ENCODE peak calls at places on chromosomes 5 and 9, in seven cellular contexts. G, H, V, D, Z, O and P are unnamed samples.

GRCh38 chr5:175889910-175890684 is 18.7 kb downstream of the CPLX2 start:
- DNase-seq in G (no peak), H (no peak), V (no peak), D (no peak), Z (no peak), O (no peak), P (no peak)

GRCh38 chr9:70250221-70250620 is 8.6 kb upstream of the SMC5 start:
- DNase-seq in G (no peak), H (no peak), V (no peak), D (no peak), Z (no peak), O (no peak), P (no peak)

GRCh38 chr9:137907776-137908175 is 30.2 kb downstream of the CACNA1B start:
- DNase-seq in G (no peak), H (no peak), V (no peak), D (no peak), Z (no peak), O (no peak), P (no peak)

GRCh38 chr5:54894957-54895815 is 90.2 kb downstream of the ESM1 start:
- DNase-seq in G (no peak), H (no peak), V (no peak), D (no peak), Z (no peak), O (no peak), P (no peak)

GRCh38 chr9:86953181-86953580 is 5.9 kb upstream of the GAS1 start:
- DNase-seq in G (no peak), H (no peak), V (no peak), D (no peak), Z (no peak), O (no peak), P (no peak)

GRCh38 chr9:21591221-21592062 is 109.3 kb upstream of the IFNE start:
- DNase-seq in G (no peak), H (no peak), V (peak), D (peak), Z (peak), O (no peak), P (no peak)

GRCh38 chr9:130347931-130348330 is 82.4 kb downstream of the HMCN2 start:
- DNase-seq in G (no peak), H (no peak), V (no peak), D (no peak), Z (no peak), O (no peak), P (no peak)

GRCh38 chr5:147391781-147392180 is 118.1 kb downstream of the DPYSL3 start:
- DNase-seq in G (no peak), H (no peak), V (peak), D (no peak), Z (peak), O (no peak), P (no peak)

GRCh38 chr9:109652971-109653370 is 127.0 kb upstream of the PALM2AKAP2 start:
- DNase-seq in G (no peak), H (no peak), V (no peak), D (no peak), Z (peak), O (no peak), P (no peak)

GRCh38 chr5:154236-154635 is 37.1 kb upstream of the LRRC14B start:
- DNase-seq in G (no peak), H (no peak), V (no peak), D (no peak), Z (no peak), O (no peak), P (no peak)

GRCh38 chr9:34549407-34549732 is 26.6 kb upstream of the ENHO start:
- DNase-seq in G (no peak), H (no peak), V (no peak), D (no peak), Z (no peak), O (no peak), P (no peak)

GRCh38 chr9:91820949-91821880 is 128.8 kb downstream of the ROR2 start:
- DNase-seq in G (no peak), H (no peak), V (no peak), D (no peak), Z (no peak), O (no peak), P (no peak)

GRCh38 chr5:69261034-69261433 is 26.3 kb downstream of the CDK7 start:
- DNase-seq in G (no peak), H (no peak), V (no peak), D (no peak), Z (no peak), O (no peak), P (no peak)

GRCh38 chr5:169020102-169020501 is 280.8 kb downstream of the SLIT3 start:
- DNase-seq in G (no peak), H (no peak), V (no peak), D (no peak), Z (no peak), O (no peak), P (no peak)

GRCh38 chr5:39928709-39929108 is 503.9 kb upstream of the DAB2 start:
- DNase-seq in G (no peak), H (no peak), V (no peak), D (no peak), Z (no peak), O (no peak), P (no peak)

GRCh38 chr5:133644000-133644865 is 31.9 kb upstream of the FSTL4 start:
- DNase-seq in G (no peak), H (no peak), V (no peak), D (no peak), Z (no peak), O (no peak), P (no peak)

GRCh38 chr5:178515019-178515418 is 75.2 kb downstream of the COL23A1 start:
- DNase-seq in G (no peak), H (no peak), V (no peak), D (no peak), Z (no peak), O (no peak), P (no peak)

GRCh38 chr9:126689027-126689825 is 75.5 kb downstream of the LMX1B start:
- DNase-seq in G (no peak), H (no peak), V (no peak), D (no peak), Z (no peak), O (no peak), P (no peak)

GRCh38 chr9:34547960-34548603 is 25.3 kb upstream of the ENHO start:
- DNase-seq in G (no peak), H (no peak), V (peak), D (no peak), Z (peak), O (peak), P (no peak)

GRCh38 chr9:104774831-104775573 is 11.1 kb downstream of the NIPSNAP3B start:
- DNase-seq in G (no peak), H (no peak), V (no peak), D (no peak), Z (no peak), O (no peak), P (no peak)

GRCh38 chr9:83070257-83070656 is 7.3 kb upstream of the RASEF start:
- DNase-seq in G (no peak), H (no peak), V (no peak), D (no peak), Z (peak), O (no peak), P (no peak)

GRCh38 chr5:50744761-50745160 is 78.3 kb downstream of the PARP8 start:
- DNase-seq in G (no peak), H (no peak), V (no peak), D (no peak), Z (peak), O (no peak), P (no peak)